ENCODE peak calls at places on chromosomes 16 and 17, in four cellular contexts. F is CD8-positive, alpha-beta T cell; D is non-pigmented ciliary epithelial cell; Y is activated CD4-positive, alpha-beta T cell treated with anti-CD3 and anti-CD28 coated beads for 48 hours. O is an unnamed sample.

GRCh38 chr17:50693041-50693682 is 14.6 kb downstream of the ANKRD40 start:
- DNase-seq in F (no peak), Y (no peak), D (no peak), O (no peak)

GRCh38 chr16:69847643-69848042 is 85.5 kb downstream of the WWP2 start:
- DNase-seq in D (no peak), Y (no peak), F (no peak), O (no peak)

GRCh38 chr17:75081611-75082540 is 5.9 kb upstream of the SLC16A5 start:
- DNase-seq in F (no peak), D (no peak), Y (no peak), O (no peak)

GRCh38 chr17:82495844-82496528 is 23.5 kb upstream of the FOXK2 start:
- DNase-seq in D (no peak), Y (no peak), F (no peak), O (no peak)

GRCh38 chr17:48871551-48872351 is 20.8 kb upstream of the ATP5MC1 start:
- DNase-seq in F (no peak), D (no peak), Y (no peak), O (no peak)

GRCh38 chr16:67415872-67416793 is at the start of gene ZDHHC1:
- DNase-seq in F (peak), Y (peak), D (no peak), O (peak)

GRCh38 chr17:8807070-8807550 is 7.9 kb upstream of the MFSD6L start:
- DNase-seq in Y (no peak), D (no peak), F (no peak), O (peak)

GRCh38 chr17:20975566-20975965 is 67.2 kb downstream of the USP22 start:
- DNase-seq in D (no peak), Y (no peak), F (no peak), O (no peak)

GRCh38 chr17:27323538-27324212 is 29.8 kb downstream of the WSB1 start:
- DNase-seq in D (no peak), Y (no peak), F (no peak), O (no peak)

GRCh38 chr16:27853101-27853500 is 210.4 kb downstream of the GSG1L start:
- DNase-seq in D (no peak), F (no peak), Y (no peak), O (peak)

GRCh38 chr16:11160676-11161115 is 95.3 kb downstream of the SOCS1 start:
- DNase-seq in Y (peak), F (no peak), D (no peak), O (no peak)

GRCh38 chr17:81386141-81386645 is 9.1 kb upstream of the BAHCC1 start:
- DNase-seq in F (no peak), D (no peak), Y (no peak), O (no peak)

GRCh38 chr16:70789231-70789926 is 11.6 kb downstream of the VAC14 start:
- DNase-seq in Y (no peak), D (no peak), F (no peak), O (no peak)

GRCh38 chr17:20263595-20263994 is 203.7 kb downstream of the LGALS9B start:
- DNase-seq in D (no peak), F (no peak), Y (no peak), O (no peak)

GRCh38 chr16:66970775-66971725 is 10.0 kb downstream of the CES3 start:
- DNase-seq in D (peak), F (no peak), Y (no peak), O (no peak)

GRCh38 chr17:48555183-48555615 is 10.3 kb upstream of the HOXB2 start:
- DNase-seq in F (no peak), Y (no peak), D (peak), O (no peak)

GRCh38 chr16:69005641-69006355 is 99.7 kb upstream of the HAS3 start:
- DNase-seq in Y (no peak), D (no peak), F (no peak), O (no peak)

GRCh38 chr17:73092518-73093135 is at the start of gene SLC39A11:
- DNase-seq in F (peak), Y (peak), D (peak), O (peak)

GRCh38 chr17:62057696-62058095 is 7.4 kb downstream of the MED13 start:
- DNase-seq in D (no peak), Y (no peak), F (no peak), O (no peak)

GRCh38 chr16:69934751-69935150 is 16.4 kb upstream of the CLEC18A start:
- DNase-seq in Y (no peak), F (no peak), D (no peak), O (no peak)

GRCh38 chr16:78882751-78883150 is 717.8 kb downstream of the MAF start:
- DNase-seq in Y (no peak), D (no peak), F (no peak), O (no peak)

GRCh38 chr16:77660311-77660710 is 62.0 kb upstream of the NUDT7 start:
- DNase-seq in F (no peak), D (peak), Y (no peak), O (peak)

GRCh38 chr16:89588413-89589109 is 13.0 kb downstream of the CPNE7 start:
- DNase-seq in Y (no peak), D (no peak), F (no peak), O (no peak)

GRCh38 chr16:85798901-85799496 is 345 bp downstream of the EMC8 start:
- DNase-seq in D (no peak), Y (peak), F (peak), O (peak)

GRCh38 chr16:28326881-28327610 is 34.7 kb downstream of the SBK1 start:
- DNase-seq in D (no peak), F (peak), Y (peak), O (peak)

GRCh38 chr16:631808-632358 is 1.1 kb downstream of the WFIKKN1 start:
- DNase-seq in D (no peak), Y (no peak), F (no peak), O (no peak)

GRCh38 chr17:9138161-9138717 is 116.9 kb downstream of the NTN1 start:
- DNase-seq in D (no peak), F (no peak), Y (peak), O (no peak)

GRCh38 chr16:67277294-67277998 is 1.9 kb upstream of the PLEKHG4 start:
- DNase-seq in F (no peak), D (peak), Y (peak), O (peak)

GRCh38 chr17:7633093-7633492 is 3.2 kb downstream of the SHBG start:
- DNase-seq in F (no peak), D (no peak), Y (no peak), O (no peak)

GRCh38 chr17:28662527-28662829 is 473 bp downstream of the SUPT6H start:
- DNase-seq in D (no peak), Y (no peak), F (no peak), O (no peak)

O was measured in RPMI8226.